ENCODE peak calls at places on chromosomes 2 and 18, in ten cellular contexts. H is GM23248; S is heart left ventricle; K is naive thymus-derived CD4-positive, alpha-beta T cell; C is aorta; P is AG04450; R is body of pancreas; N is right cardiac atrium; D is fibroblast of lung; L is psoas muscle. B is an unnamed sample.

GRCh38 chr2:118582058-118582457 is 265.4 kb downstream of the EN1 start:
- DNase-seq in D (no peak), K (no peak), P (no peak), S (no peak), L (no peak), H (peak; percentile 29), C (no peak), R (no peak), N (no peak), B (no peak)

GRCh38 chr2:134657650-134658250 is 61.0 kb downstream of the TMEM163 start:
- DNase-seq in S (no peak), D (no peak), N (no peak), K (no peak), L (no peak), P (no peak), C (no peak), H (peak; percentile 30), R (no peak), B (no peak)

GRCh38 chr2:237440819-237441281 is 26.9 kb upstream of the COL6A3 start:
- DNase-seq in K (no peak), L (no peak), R (no peak), S (no peak), D (no peak), P (no peak), H (peak; percentile 64), N (no peak), C (no peak), B (no peak)

GRCh38 chr2:234502919-234503285 is 6.0 kb upstream of the ARL4C start:
- DNase-seq in R (no peak), K (no peak), C (no peak), D (no peak), H (peak; percentile 48), S (no peak), L (no peak), P (no peak), N (no peak), B (no peak)

GRCh38 chr2:43013821-43014345 is 212.5 kb downstream of the ZFP36L2 start:
- DNase-seq in L (no peak), D (no peak), C (no peak), H (no peak), R (peak; percentile 36), S (peak; percentile 2), P (no peak), N (no peak), K (no peak), B (no peak)

GRCh38 chr2:141455211-141455826 is 675.5 kb downstream of the LRP1B start:
- DNase-seq in H (no peak), N (no peak), D (no peak), K (no peak), P (no peak), C (no peak), R (no peak), L (no peak), S (no peak), B (no peak)

GRCh38 chr2:225556461-225556860 is 157.0 kb downstream of the NYAP2 start:
- DNase-seq in C (no peak), R (no peak), S (no peak), K (no peak), H (no peak), L (no peak), D (no peak), P (no peak), N (no peak), B (no peak)

GRCh38 chr18:77131652-77132368 is 773 bp downstream of the MBP start:
- DNase-seq in P (no peak), C (peak; percentile 90), H (peak; percentile 37), S (peak; percentile 70), D (no peak), N (peak; percentile 89), L (peak; percentile 83), R (peak; percentile 71), K (peak; percentile 36), B (no peak)

GRCh38 chr2:96413067-96413722 is 77.6 kb downstream of the NCAPH start:
- DNase-seq in C (no peak), K (no peak), R (no peak), D (peak; percentile 36), H (no peak), S (no peak), N (no peak), P (no peak), L (no peak), B (no peak)

GRCh38 chr2:187263675-187264580 is 184.1 kb downstream of the CALCRL start:
- DNase-seq in N (no peak), R (no peak), L (no peak), H (no peak), K (no peak), S (no peak), C (no peak), P (no peak), D (no peak), B (no peak)

GRCh38 chr2:85326946-85327756 is 638 bp downstream of the TGOLN2 start:
- DNase-seq in H (peak; percentile 79), R (peak; percentile 52), D (peak; percentile 54), K (peak; percentile 35), P (no peak), S (peak; percentile 59), L (peak; percentile 74), C (peak; percentile 85), N (peak; percentile 78), B (no peak)

GRCh38 chr2:18332477-18332876 is 228.0 kb downstream of the RDH14 start:
- DNase-seq in K (no peak), P (no peak), H (no peak), R (no peak), N (peak; percentile 23), S (no peak), L (peak; percentile 35), C (no peak), D (no peak), B (no peak)

GRCh38 chr2:191352536-191352935 is 107.3 kb downstream of the MYO1B start:
- DNase-seq in D (peak; percentile 92), P (peak; percentile 37), N (no peak), H (peak; percentile 88), L (no peak), C (no peak), K (no peak), R (no peak), S (no peak), B (peak; percentile 37)

GRCh38 chr2:101328474-101329007 is 20.0 kb upstream of the RNF149 start:
- DNase-seq in S (peak; percentile 42), P (peak; percentile 42), D (peak; percentile 85), C (no peak), K (no peak), R (peak; percentile 64), L (no peak), H (peak; percentile 55), N (no peak), B (peak; percentile 56)

GRCh38 chr2:15160602-15161001 is 400.5 kb downstream of the NBAS start:
- DNase-seq in H (no peak), L (no peak), D (no peak), S (no peak), P (peak; percentile 27), R (no peak), N (no peak), K (no peak), C (no peak), B (no peak)

GRCh38 chr2:238602223-238602945 is 175.7 kb downstream of the ASB1 start:
- DNase-seq in D (no peak), P (no peak), S (no peak), R (no peak), K (no peak), L (no peak), H (no peak), N (no peak), C (no peak), B (no peak)

GRCh38 chr2:75896779-75897366 is 186.2 kb upstream of the GCFC2 start:
- DNase-seq in L (no peak), H (peak; percentile 2), C (no peak), N (no peak), K (no peak), S (no peak), P (no peak), D (peak; percentile 6), R (peak; percentile 34), B (no peak)

GRCh38 chr2:216596986-216597509 is 36.2 kb upstream of the IGFBP2 start:
- DNase-seq in P (no peak), L (no peak), H (peak; percentile 36), R (no peak), D (peak; percentile 48), C (no peak), N (no peak), K (no peak), S (no peak), B (no peak)

GRCh38 chr2:126894585-126895182 is 4.0 kb upstream of the TEX51 start:
- DNase-seq in N (no peak), C (no peak), P (no peak), D (no peak), R (no peak), H (no peak), S (peak; percentile 7), L (no peak), K (no peak), B (no peak)

GRCh38 chr2:170488807-170489206 is 226.3 kb upstream of the SP5 start:
- DNase-seq in H (no peak), S (no peak), P (no peak), L (no peak), N (no peak), R (no peak), C (no peak), K (no peak), D (no peak), B (no peak)
- H3K4me3 ChIP-seq in H (no peak overlapping the region), S (no peak overlapping the region), P (no peak overlapping the region), L (no peak overlapping the region), N (no peak overlapping the region), R (no peak overlapping the region), C (no peak overlapping the region), K (no peak overlapping the region), D (no peak overlapping the region), B (no peak overlapping the region)

DNA sequence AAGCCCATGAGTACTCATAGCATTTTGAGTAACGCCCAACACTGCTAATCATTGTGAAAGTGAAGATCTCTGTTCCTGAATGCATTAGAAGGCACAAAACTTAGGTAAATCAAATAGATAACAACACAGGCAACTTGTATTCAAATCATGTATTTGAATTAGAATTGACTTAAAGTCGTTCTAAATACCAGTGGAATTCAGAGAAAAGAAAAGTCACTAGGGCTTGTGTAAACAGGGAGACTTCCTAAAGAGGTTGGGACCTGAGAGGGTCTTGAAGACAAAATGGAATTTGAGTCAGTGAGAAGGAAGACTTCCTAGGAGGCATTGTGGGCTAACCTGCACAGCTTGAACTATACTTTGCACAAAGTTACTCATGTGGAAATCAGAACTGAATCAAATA is 127.2 kb downstream of the CTNNA2 start:
- DNase-seq in L (no peak), R (no peak), K (no peak), H (no peak), N (no peak), S (no peak), P (no peak), D (no peak), C (no peak), B (no peak)
- H3K4me3 ChIP-seq in L (no peak overlapping the region), R (no peak overlapping the region), K (no peak overlapping the region), H (no peak overlapping the region), N (no peak overlapping the region), S (no peak overlapping the region), P (no peak overlapping the region), D (no peak overlapping the region), C (no peak overlapping the region), B (no peak overlapping the region)

GRCh38 chr2:695111-695510 is 17.9 kb upstream of the TMEM18 start:
- DNase-seq in H (no peak), D (no peak), S (no peak), L (peak; percentile 56), R (peak; percentile 77), K (no peak), C (peak; percentile 83), P (no peak), N (peak; percentile 72), B (no peak)
- H3K4me3 ChIP-seq in H (no peak overlapping the region), D (no peak overlapping the region), S (no peak overlapping the region), L (no peak overlapping the region), R (no peak overlapping the region), K (no peak overlapping the region), C (no peak overlapping the region), P (no peak overlapping the region), N (no peak overlapping the region), B (no peak overlapping the region)

GRCh38 chr18:78610646-78611045 is 369.0 kb upstream of the SALL3 start:
- DNase-seq in L (no peak), H (no peak), C (no peak), D (no peak), N (no peak), S (no peak), P (no peak), R (no peak), K (no peak), B (no peak)
- H3K4me3 ChIP-seq in L (no peak overlapping the region), H (no peak overlapping the region), C (no peak overlapping the region), D (no peak overlapping the region), N (no peak overlapping the region), S (no peak overlapping the region), P (no peak overlapping the region), R (no peak overlapping the region), K (no peak overlapping the region), B (no peak overlapping the region)